ENCODE peak calls at places on chromosomes 16 and 17, in five cellular contexts. U is mammary epithelial cell, E is fibroblast of lung, Q is HepG2, G is MM.1S. O is an unnamed sample.

GRCh38 chr17:33651631-33652030 is 358.5 kb upstream of the ASIC2 start:
- DNase-seq in U (peak; percentile 2), E (peak; percentile 3), Q (no peak), G (no peak), O (no peak)

GRCh38 chr17:77622627-77623026 is 335.9 kb upstream of the TNRC6C start:
- DNase-seq in U (peak; percentile 42), E (peak; percentile 17), Q (no peak), G (no peak), O (no peak)

GRCh38 chr17:74408262-74408661 is 23.6 kb upstream of the GPRC5C start:
- DNase-seq in U (peak; percentile 18), E (peak; percentile 53), Q (peak; percentile 71), G (no peak), O (no peak)

GRCh38 chr17:64066709-64067108 is 46.3 kb upstream of the ICAM2 start:
- DNase-seq in U (no peak), E (no peak), Q (no peak), G (no peak), O (no peak)

GRCh38 chr17:19538095-19539039 is 4.7 kb downstream of the SLC47A1 start:
- DNase-seq in U (no peak), E (no peak), Q (peak; percentile 93), G (peak; percentile 57), O (no peak)

GRCh38 chr17:56289321-56289720 is 136.0 kb downstream of the ANKFN1 start:
- DNase-seq in U (no peak), E (no peak), Q (no peak), G (no peak), O (no peak)

GRCh38 chr17:80204626-80205468 is 15.3 kb downstream of the SGSH start:
- DNase-seq in U (no peak), E (no peak), Q (no peak), G (no peak), O (no peak)

GRCh38 chr17:83181991-83182619 is 102.7 kb downstream of the METRNL start:
- DNase-seq in U (no peak), E (no peak), Q (no peak), G (no peak), O (no peak)

GRCh38 chr17:83030432-83030831 is 49.0 kb upstream of the METRNL start:
- DNase-seq in U (no peak), E (no peak), Q (no peak), G (no peak), O (no peak)

GRCh38 chr16:51067352-51067751 is 83.7 kb downstream of the SALL1 start:
- DNase-seq in U (no peak), E (no peak), Q (no peak), G (no peak), O (no peak)

GRCh38 chr17:62307196-62307595 is 73.2 kb upstream of the EFCAB3 start:
- DNase-seq in U (no peak), E (no peak), Q (no peak), G (no peak), O (no peak)

GRCh38 chr16:5709889-5710288 is 612.3 kb upstream of the EEF2KMT start:
- DNase-seq in U (no peak), E (peak; percentile 13), Q (no peak), G (peak; percentile 36), O (no peak)

GRCh38 chr17:81400154-81400938 is 5.1 kb downstream of the BAHCC1 start:
- DNase-seq in U (peak; percentile 43), E (peak; percentile 72), Q (no peak), G (no peak), O (no peak)

GRCh38 chr17:43416998-43417891 is 18.5 kb downstream of the ARL4D start:
- DNase-seq in U (peak; percentile 60), E (peak; percentile 77), Q (no peak), G (no peak), O (no peak)

GRCh38 chr17:42843358-42843934 is 934 bp upstream of the AOC2 start:
- DNase-seq in U (peak; percentile 42), E (peak; percentile 54), Q (peak; percentile 73), G (no peak), O (no peak)

GRCh38 chr16:57576429-57576870 is 34.0 kb downstream of the ADGRG5 start:
- DNase-seq in U (peak; percentile 38), E (peak; percentile 34), Q (peak; percentile 59), G (peak; percentile 80), O (peak; percentile 36)

GRCh38 chr16:48162839-48163410 is 7.1 kb upstream of the ABCC12 start:
- DNase-seq in U (no peak), E (no peak), Q (no peak), G (no peak), O (no peak)

GRCh38 chr17:4483012-4483840 is 15.5 kb upstream of the SPNS2 start:
- DNase-seq in U (peak; percentile 80), E (peak; percentile 26), Q (no peak), G (no peak), O (no peak)

GRCh38 chr16:82070656-82071369 is 35.8 kb downstream of the HSD17B2 start:
- DNase-seq in U (peak; percentile 96), E (peak; percentile 88), Q (no peak), G (no peak), O (peak; percentile 91)

GRCh38 chr17:34556384-34556783 is 23.0 kb upstream of the TMEM132E start:
- DNase-seq in U (no peak), E (no peak), Q (no peak), G (no peak), O (peak; percentile 1)

GRCh38 chr17:82204831-82205719 is 7.6 kb downstream of the CCDC57 start:
- DNase-seq in U (peak; percentile 82), E (peak; percentile 80), Q (no peak), G (no peak), O (no peak)

GRCh38 chr16:67516296-67517177 is 12.1 kb upstream of the RIPOR1 start:
- DNase-seq in U (no peak), E (peak; percentile 79), Q (no peak), G (no peak), O (no peak)

DNA sequence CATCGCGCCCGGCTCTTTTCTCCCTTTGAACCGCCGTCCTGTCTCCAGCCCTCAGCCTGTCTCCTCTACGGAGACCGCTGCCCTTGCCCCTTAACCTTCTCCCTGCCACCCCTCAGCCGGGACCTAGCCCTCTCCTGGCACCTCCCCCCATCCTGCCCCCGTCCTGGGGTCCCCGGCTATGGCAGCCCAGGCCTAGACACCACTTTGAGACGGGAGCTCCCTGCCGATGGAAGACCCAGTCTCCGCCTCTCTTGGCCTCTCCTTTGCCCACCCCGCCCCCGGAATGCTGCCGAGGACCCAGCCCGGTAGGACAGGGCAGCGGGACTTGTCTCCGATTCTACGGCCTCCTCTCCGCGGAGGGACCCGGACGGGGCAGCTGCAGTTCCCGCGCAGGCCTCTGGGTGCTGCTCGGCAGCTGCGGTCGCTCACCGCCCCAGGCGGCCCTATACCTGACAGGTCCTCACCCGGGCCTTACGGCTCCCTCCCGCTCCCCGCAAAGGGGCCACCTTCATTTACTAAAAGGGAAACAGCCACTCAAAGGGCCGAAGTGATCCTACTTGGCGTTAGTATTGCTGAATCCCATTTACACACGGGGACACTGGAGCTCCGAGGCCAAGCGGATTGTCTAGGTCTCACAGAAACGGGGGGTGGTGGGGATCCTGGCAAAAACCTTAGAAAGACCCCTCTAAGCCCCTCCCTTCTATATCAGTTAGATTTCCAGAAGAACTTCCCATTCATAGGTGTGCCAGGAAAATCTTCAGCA is 32.6 kb upstream of the TAC4 start:
- DNase-seq in U (peak; percentile 36), E (peak; percentile 52), Q (peak; percentile 57), G (peak; percentile 77), O (no peak)
- H3K4me2 ChIP-seq in U (peak overlapping the region; percentile 41), E (peak overlapping the region; percentile 35), Q (peak overlapping the region; percentile 58), G (peak overlapping the region; percentile 68), O (peak overlapping the region; percentile 48)

GRCh38 chr16:8645141-8645521 is 23.6 kb downstream of the METTL22 start:
- DNase-seq in U (no peak), E (no peak), Q (no peak), G (no peak), O (no peak)
- H3K36me3 ChIP-seq in U (peaks cover 21% of the 10 kb centered on the region), E (peaks cover 27% of the 10 kb centered on the region), Q (peaks cover 79% of the 10 kb centered on the region), G (peaks cover 7% of the 10 kb centered on the region), O (peaks cover 42% of the 10 kb centered on the region)

GRCh38 chr17:76529224-76529642 is 8.3 kb downstream of the CYGB start:
- DNase-seq in U (peak; percentile 75), E (peak; percentile 69), Q (no peak), G (no peak), O (no peak)
- H3K9ac ChIP-seq in U (peak overlapping the region; percentile 47), E (peak overlapping the region; percentile 74), Q (peak overlapping the region; percentile 8), G (no peak overlapping the region), O (peak overlapping the region; percentile 75)

DNA sequence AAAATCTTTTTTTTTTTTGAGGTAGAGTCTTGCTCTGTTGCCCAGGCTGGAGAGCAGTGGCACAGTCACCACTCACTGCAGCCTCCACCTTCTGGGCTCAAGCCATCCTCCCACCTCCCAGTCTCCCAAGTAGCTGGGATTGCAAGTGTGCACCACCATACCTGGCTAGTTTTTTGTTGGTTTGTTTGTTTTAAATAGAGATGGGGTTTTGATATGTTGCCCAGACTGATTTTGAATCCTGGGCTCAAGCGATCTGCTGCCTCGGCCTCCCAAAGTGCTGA is 2.0 kb downstream of the LRRC37B start:
- DNase-seq in U (no peak), E (no peak), Q (no peak), G (no peak), O (no peak)
- H3K4me2 ChIP-seq in U (no peak overlapping the region), E (peak overlapping the region; percentile 44), Q (peak overlapping the region; percentile 89), G (peak overlapping the region; percentile 88), O (no peak overlapping the region)

GRCh38 chr16:66325977-66326376 is 40.5 kb upstream of the CDH5 start:
- DNase-seq in U (no peak), E (no peak), Q (no peak), G (no peak), O (no peak)

GRCh38 chr16:66322174-66322573 is 44.3 kb upstream of the CDH5 start:
- DNase-seq in U (no peak), E (no peak), Q (no peak), G (no peak), O (no peak)

GRCh38 chr16:66328282-66328681 is 38.2 kb upstream of the CDH5 start:
- DNase-seq in U (no peak), E (no peak), Q (no peak), G (no peak), O (no peak)

GRCh38 chr16:66326995-66327513 is 39.4 kb upstream of the CDH5 start:
- DNase-seq in U (no peak), E (no peak), Q (peak; percentile 74), G (no peak), O (no peak)

DNA sequence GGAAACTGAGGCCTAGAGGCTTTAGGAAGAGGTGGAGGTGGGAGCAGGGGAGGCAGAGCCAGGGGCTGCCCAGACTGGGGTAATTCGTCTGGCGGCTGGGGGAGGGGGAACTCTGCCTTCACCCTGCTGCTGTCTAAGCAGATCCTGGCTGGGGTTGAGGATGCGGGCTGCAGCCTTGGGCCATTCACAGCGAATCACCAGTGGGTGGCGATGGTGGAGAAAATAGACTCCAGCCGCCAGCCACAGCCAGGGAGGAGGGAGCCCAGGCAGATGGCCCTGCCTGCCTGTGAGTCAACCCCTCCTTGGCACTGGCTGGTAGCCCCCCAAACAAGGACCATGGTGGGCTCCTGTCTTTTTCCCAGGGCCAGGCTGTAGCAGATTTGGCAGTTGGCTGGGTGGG is 41.7 kb upstream of the CDH5 start:
- DNase-seq in U (no peak), E (peak; percentile 27), Q (peak; percentile 23), G (no peak), O (no peak)
- H3K36me3 ChIP-seq in U (no peaks in the 10 kb centered on the region), E (no peaks in the 10 kb centered on the region), Q (no peaks in the 10 kb centered on the region), G (no peaks in the 10 kb centered on the region), O (no peaks in the 10 kb centered on the region)